ENCODE peak calls at places on chromosomes 13 and 19, in five cellular contexts. T is stimulated activated CD4-positive, alpha-beta T cell treated with anti-CD3 and anti-CD28 coated beads, Interleukin-2, amount 100 ng/mL, for 24 hours; O is cardiac fibroblast; G is AG08396; J is EH. N is an unnamed sample.

GRCh38 chr13:47858678-47859050 is 142.4 kb downstream of the SUCLA2 start:
- DNase-seq in T (no peak), O (peak; percentile 65), G (no peak), J (peak; percentile 50), N (peak; percentile 65)

GRCh38 chr19:47096721-47097120 is 16.9 kb downstream of the ZC3H4 start:
- DNase-seq in T (no peak), O (no peak), G (no peak), J (no peak), N (no peak)

GRCh38 chr13:28522871-28523270 is 27.9 kb upstream of the FLT1 start:
- DNase-seq in T (no peak), O (no peak), G (no peak), J (no peak), N (no peak)

GRCh38 chr13:75826391-75826790 is 190.3 kb downstream of the LMO7 start:
- DNase-seq in T (no peak), O (no peak), G (no peak), J (no peak), N (no peak)

GRCh38 chr13:28655566-28655965 is 3.4 kb upstream of the POMP start:
- DNase-seq in T (no peak), O (peak; percentile 79), G (peak; percentile 57), J (peak; percentile 83), N (peak; percentile 28)

GRCh38 chr13:49421391-49421790 is 22.5 kb downstream of the CAB39L start:
- DNase-seq in T (peak; percentile 19), O (no peak), G (no peak), J (peak; percentile 30), N (peak; percentile 8)

GRCh38 chr19:39199025-39199424 is 2.3 kb downstream of the NCCRP1 start:
- DNase-seq in T (no peak), O (peak; percentile 52), G (peak; percentile 93), J (peak; percentile 68), N (no peak)

GRCh38 chr13:111469916-111470506 is 149.6 kb downstream of the TEX29 start:
- DNase-seq in T (no peak), O (no peak), G (no peak), J (no peak), N (no peak)

GRCh38 chr19:48123907-48124675 is 13.5 kb upstream of the PLA2G4C start:
- DNase-seq in T (peak; percentile 41), O (peak; percentile 90), G (peak; percentile 54), J (peak; percentile 69), N (peak; percentile 76)

GRCh38 chr19:4337906-4338440 is 654 bp downstream of the STAP2 start:
- DNase-seq in T (no peak), O (peak; percentile 33), G (peak; percentile 7), J (peak; percentile 24), N (no peak)

GRCh38 chr13:101289764-101290163 is 126.5 kb downstream of the NALCN start:
- DNase-seq in T (no peak), O (peak; percentile 64), G (peak; percentile 60), J (peak; percentile 65), N (peak; percentile 27)

GRCh38 chr19:5844456-5845433 is 5.2 kb upstream of the FUT6 start:
- DNase-seq in T (no peak), O (no peak), G (no peak), J (no peak), N (no peak)

GRCh38 chr19:56253737-56254136 is 18.8 kb upstream of the EDDM13 start:
- DNase-seq in T (no peak), O (peak; percentile 78), G (peak; percentile 43), J (peak; percentile 64), N (peak; percentile 61)

GRCh38 chr13:90757127-90757680 is 590.3 kb upstream of the MIR17HG start:
- DNase-seq in T (no peak), O (no peak), G (no peak), J (no peak), N (peak; percentile 0)